ENCODE peak calls at places on chromosomes 16 and 17, in five cellular contexts. One of them, this sample, is unnamed. For H3K4me1, the result is how much of the 10 kb centered on the place peaks cover.

GRCh38 chr17:41301916-41302901 is at the start of gene KRTAP29-1:
- DNase-seq in left lung: no peak
- DNase-seq in mammary epithelial cell: no peak
- DNase-seq in right atrium auricular region: no peak
- DNase-seq in heart right ventricle: peak
- DNase-seq in this sample: no peak

GRCh38 chr17:28446716-28447395 is 26.6 kb upstream of the SLC13A2 start:
- DNase-seq in left lung: no peak
- DNase-seq in mammary epithelial cell: peak
- DNase-seq in right atrium auricular region: no peak
- DNase-seq in heart right ventricle: no peak
- DNase-seq in this sample: peak

GRCh38 chr17:53571342-53571741 is 251.4 kb upstream of the KIF2B start:
- DNase-seq in left lung: no peak
- DNase-seq in mammary epithelial cell: no peak
- DNase-seq in right atrium auricular region: no peak
- DNase-seq in heart right ventricle: no peak
- DNase-seq in this sample: no peak

GRCh38 chr17:79883202-79883601 is 44.0 kb upstream of the CBX4 start:
- DNase-seq in left lung: no peak
- DNase-seq in mammary epithelial cell: no peak
- DNase-seq in right atrium auricular region: no peak
- DNase-seq in heart right ventricle: no peak
- DNase-seq in this sample: no peak

GRCh38 chr17:47305302-47305923 is 18.3 kb upstream of the EFCAB13 start:
- DNase-seq in left lung: no peak
- DNase-seq in mammary epithelial cell: peak
- DNase-seq in right atrium auricular region: no peak
- DNase-seq in heart right ventricle: no peak
- DNase-seq in this sample: peak

GRCh38 chr17:77914440-77915254 is 43.9 kb upstream of the TNRC6C start:
- DNase-seq in left lung: no peak
- DNase-seq in mammary epithelial cell: no peak
- DNase-seq in right atrium auricular region: no peak
- DNase-seq in heart right ventricle: no peak
- DNase-seq in this sample: no peak

GRCh38 chr17:67272312-67273050 is 27.5 kb upstream of the HELZ start:
- DNase-seq in left lung: no peak
- DNase-seq in mammary epithelial cell: no peak
- DNase-seq in right atrium auricular region: no peak
- DNase-seq in heart right ventricle: no peak
- DNase-seq in this sample: no peak

GRCh38 chr16:73771676-73772075 is 524.9 kb upstream of the PSMD7 start:
- DNase-seq in left lung: no peak
- DNase-seq in mammary epithelial cell: no peak
- DNase-seq in right atrium auricular region: no peak
- DNase-seq in heart right ventricle: no peak
- DNase-seq in this sample: no peak

GRCh38 chr16:52366997-52367396 is 179.9 kb downstream of the TOX3 start:
- DNase-seq in left lung: no peak
- DNase-seq in mammary epithelial cell: no peak
- DNase-seq in right atrium auricular region: no peak
- DNase-seq in heart right ventricle: no peak
- DNase-seq in this sample: no peak

GRCh38 chr16:2385441-2385840 is 43.8 kb upstream of the CCNF start:
- DNase-seq in left lung: no peak
- DNase-seq in mammary epithelial cell: peak
- DNase-seq in right atrium auricular region: no peak
- DNase-seq in heart right ventricle: no peak
- DNase-seq in this sample: peak

GRCh38 chr16:17070882-17071592 is 399.7 kb downstream of the XYLT1 start:
- DNase-seq in left lung: no peak
- DNase-seq in mammary epithelial cell: peak
- DNase-seq in right atrium auricular region: no peak
- DNase-seq in heart right ventricle: no peak
- DNase-seq in this sample: peak

GRCh38 chr17:3750926-3751325 is 27.2 kb downstream of the HASPIN start:
- DNase-seq in left lung: no peak
- DNase-seq in mammary epithelial cell: no peak
- DNase-seq in right atrium auricular region: no peak
- DNase-seq in heart right ventricle: no peak
- DNase-seq in this sample: no peak

GRCh38 chr17:65198653-65199382 is 61.6 kb downstream of the RGS9 start:
- DNase-seq in left lung: no peak
- DNase-seq in mammary epithelial cell: peak
- DNase-seq in right atrium auricular region: no peak
- DNase-seq in heart right ventricle: no peak
- DNase-seq in this sample: peak

GRCh38 chr16:15682105-15682570 is 32.1 kb downstream of the NDE1 start:
- DNase-seq in left lung: no peak
- DNase-seq in mammary epithelial cell: peak
- DNase-seq in right atrium auricular region: peak
- DNase-seq in heart right ventricle: no peak
- DNase-seq in this sample: peak

GRCh38 chr17:38605230-38605851 is 411 bp downstream of the SRCIN1 start:
- DNase-seq in left lung: peak
- DNase-seq in mammary epithelial cell: no peak
- DNase-seq in right atrium auricular region: no peak
- DNase-seq in heart right ventricle: no peak
- DNase-seq in this sample: no peak

GRCh38 chr16:79451196-79451816 is 149.2 kb downstream of the MAF start:
- DNase-seq in left lung: no peak
- DNase-seq in mammary epithelial cell: no peak
- DNase-seq in right atrium auricular region: no peak
- DNase-seq in heart right ventricle: no peak
- DNase-seq in this sample: no peak

GRCh38 chr16:31145398-31145990 is 4.4 kb downstream of the PRSS36 start:
- DNase-seq in left lung: peak
- DNase-seq in mammary epithelial cell: no peak
- DNase-seq in right atrium auricular region: no peak
- DNase-seq in heart right ventricle: no peak
- DNase-seq in this sample: no peak

GRCh38 chr16:66471696-66472393 is 44.8 kb downstream of the BEAN1 start:
- DNase-seq in left lung: no peak
- DNase-seq in mammary epithelial cell: peak
- DNase-seq in right atrium auricular region: no peak
- DNase-seq in heart right ventricle: no peak
- DNase-seq in this sample: peak

GRCh38 chr17:73798111-73798748 is 154.0 kb upstream of the SDK2 start:
- DNase-seq in left lung: no peak
- DNase-seq in mammary epithelial cell: peak
- DNase-seq in right atrium auricular region: no peak
- DNase-seq in heart right ventricle: no peak
- DNase-seq in this sample: peak

GRCh38 chr17:61839300-61839786 is 24.0 kb downstream of the BRIP1 start:
- DNase-seq in left lung: no peak
- DNase-seq in mammary epithelial cell: no peak
- DNase-seq in right atrium auricular region: no peak
- DNase-seq in heart right ventricle: no peak
- DNase-seq in this sample: no peak

GRCh38 chr17:67212231-67212630 is 32.8 kb downstream of the HELZ start:
- DNase-seq in left lung: no peak
- DNase-seq in mammary epithelial cell: no peak
- DNase-seq in right atrium auricular region: no peak
- DNase-seq in heart right ventricle: no peak
- DNase-seq in this sample: no peak

GRCh38 chr17:40224707-40225092 is 5.6 kb downstream of the WIPF2 start:
- DNase-seq in left lung: no peak
- DNase-seq in mammary epithelial cell: no peak
- DNase-seq in right atrium auricular region: peak
- DNase-seq in heart right ventricle: no peak
- DNase-seq in this sample: no peak

GRCh38 chr16:14400285-14400977 is 229.6 kb downstream of the PARN start:
- DNase-seq in left lung: peak
- DNase-seq in mammary epithelial cell: no peak
- DNase-seq in right atrium auricular region: no peak
- DNase-seq in heart right ventricle: no peak
- DNase-seq in this sample: peak

DNA sequence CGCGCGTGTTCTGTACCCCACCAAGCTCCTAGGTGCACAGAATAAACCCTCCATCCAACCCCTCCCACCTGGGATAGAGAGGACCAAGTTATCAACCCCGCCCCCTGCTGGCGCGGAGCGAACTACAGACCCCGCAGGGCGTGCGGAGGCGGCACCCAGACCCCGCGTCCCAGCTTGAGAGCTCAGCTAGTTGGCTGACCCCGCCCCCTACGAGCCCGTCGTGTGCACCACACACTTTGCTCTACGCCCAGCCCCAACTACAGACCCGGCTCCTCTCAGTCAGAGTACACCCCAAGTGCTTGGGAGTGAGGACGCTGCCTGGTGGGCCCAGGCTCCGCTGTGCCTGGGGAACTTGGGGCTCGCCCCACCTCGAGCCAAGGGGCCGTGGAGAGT is 1.5 kb downstream of the GRIN2A start:
- DNase-seq in left lung: peak
- DNase-seq in mammary epithelial cell: no peak
- DNase-seq in right atrium auricular region: no peak
- DNase-seq in heart right ventricle: peak
- DNase-seq in this sample: no peak
- TF ChIP-seq CTCF in left lung: no peak
- TF ChIP-seq CTCF in mammary epithelial cell: no peak
- TF ChIP-seq CTCF in right atrium auricular region: no peak
- TF ChIP-seq CTCF in heart right ventricle: no peak
- TF ChIP-seq CTCF in this sample: peak

GRCh38 chr17:76530489-76530814 is 7.1 kb downstream of the CYGB start:
- DNase-seq in left lung: no peak
- DNase-seq in mammary epithelial cell: peak
- DNase-seq in right atrium auricular region: no peak
- DNase-seq in heart right ventricle: no peak
- DNase-seq in this sample: no peak

GRCh38 chr17:76528528-76529223 is 8.8 kb downstream of the CYGB start:
- DNase-seq in left lung: no peak
- DNase-seq in mammary epithelial cell: no peak
- DNase-seq in right atrium auricular region: peak
- DNase-seq in heart right ventricle: peak
- DNase-seq in this sample: no peak

GRCh38 chr17:76529224-76529642 is 8.3 kb downstream of the CYGB start:
- DNase-seq in left lung: no peak
- DNase-seq in mammary epithelial cell: peak
- DNase-seq in right atrium auricular region: peak
- DNase-seq in heart right ventricle: peak
- DNase-seq in this sample: peak

GRCh38 chr17:76530826-76531500 is 6.5 kb downstream of the CYGB start:
- DNase-seq in left lung: no peak
- DNase-seq in mammary epithelial cell: no peak
- DNase-seq in right atrium auricular region: no peak
- DNase-seq in heart right ventricle: peak
- DNase-seq in this sample: no peak

GRCh38 chr17:76529643-76530488 is 7.6 kb downstream of the CYGB start:
- DNase-seq in left lung: no peak
- DNase-seq in mammary epithelial cell: peak
- DNase-seq in right atrium auricular region: peak
- DNase-seq in heart right ventricle: peak
- DNase-seq in this sample: peak
- H3K4me1 ChIP-seq in left lung: half or more
- H3K4me1 ChIP-seq in mammary epithelial cell: half or more
- H3K4me1 ChIP-seq in right atrium auricular region: under half
- H3K4me1 ChIP-seq in heart right ventricle: half or more
- H3K4me1 ChIP-seq in this sample: under half

DNA sequence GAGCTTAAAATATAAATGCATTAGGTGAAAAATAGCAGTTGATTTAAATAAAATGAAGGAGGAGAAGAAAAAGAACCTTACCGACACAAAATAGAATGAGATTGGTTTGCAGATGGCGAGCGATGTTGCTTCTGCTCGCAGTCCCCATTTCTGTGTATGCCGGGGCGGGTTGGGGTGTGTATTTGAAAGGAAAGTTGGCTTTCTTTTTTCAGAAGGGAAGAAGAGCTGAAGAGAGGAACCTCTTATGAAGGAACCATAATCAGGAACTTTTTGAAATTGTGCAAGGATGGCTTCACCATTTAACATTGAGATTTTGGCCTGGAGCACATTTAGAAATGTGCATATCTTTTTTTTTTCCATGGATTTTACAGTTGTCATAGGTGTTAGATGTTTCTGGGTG is at the start of gene IGSF6:
- DNase-seq in left lung: no peak
- DNase-seq in mammary epithelial cell: no peak
- DNase-seq in right atrium auricular region: no peak
- DNase-seq in heart right ventricle: no peak
- DNase-seq in this sample: no peak
- H3K27ac ChIP-seq in left lung: peak
- H3K27ac ChIP-seq in mammary epithelial cell: no peak
- H3K27ac ChIP-seq in right atrium auricular region: no peak
- H3K27ac ChIP-seq in heart right ventricle: peak
- H3K27ac ChIP-seq in this sample: no peak

GRCh38 chr16:88558457-88559442 is 11.5 kb upstream of the ZC3H18 start:
- DNase-seq in left lung: no peak
- DNase-seq in mammary epithelial cell: peak
- DNase-seq in right atrium auricular region: peak
- DNase-seq in heart right ventricle: peak
- DNase-seq in this sample: peak
- TF ChIP-seq CTCF in left lung: peak
- TF ChIP-seq CTCF in mammary epithelial cell: peak
- TF ChIP-seq CTCF in right atrium auricular region: peak
- TF ChIP-seq CTCF in heart right ventricle: peak
- TF ChIP-seq CTCF in this sample: peak

GRCh38 chr17:81142301-81143199 is 22.8 kb upstream of the PVALEF start:
- DNase-seq in left lung: no peak
- DNase-seq in mammary epithelial cell: peak
- DNase-seq in right atrium auricular region: peak
- DNase-seq in heart right ventricle: peak
- DNase-seq in this sample: peak
- H3K4me1 ChIP-seq in left lung: under half
- H3K4me1 ChIP-seq in mammary epithelial cell: under half
- H3K4me1 ChIP-seq in right atrium auricular region: under half
- H3K4me1 ChIP-seq in heart right ventricle: under half
- H3K4me1 ChIP-seq in this sample: under half

GRCh38 chr16:4391635-4392381 is 20.2 kb downstream of the VASN start:
- DNase-seq in left lung: no peak
- DNase-seq in mammary epithelial cell: no peak
- DNase-seq in right atrium auricular region: no peak
- DNase-seq in heart right ventricle: no peak
- DNase-seq in this sample: no peak

GRCh38 chr16:4390266-4391260 is 18.9 kb downstream of the VASN start:
- DNase-seq in left lung: no peak
- DNase-seq in mammary epithelial cell: no peak
- DNase-seq in right atrium auricular region: no peak
- DNase-seq in heart right ventricle: no peak
- DNase-seq in this sample: no peak

GRCh38 chr16:4395055-4395726 is 21.2 kb downstream of the CORO7 start:
- DNase-seq in left lung: no peak
- DNase-seq in mammary epithelial cell: no peak
- DNase-seq in right atrium auricular region: no peak
- DNase-seq in heart right ventricle: no peak
- DNase-seq in this sample: no peak

GRCh38 chr16:4393243-4393606 is 21.6 kb downstream of the VASN start:
- DNase-seq in left lung: no peak
- DNase-seq in mammary epithelial cell: peak
- DNase-seq in right atrium auricular region: no peak
- DNase-seq in heart right ventricle: no peak
- DNase-seq in this sample: no peak

GRCh38 chr16:4392382-4393242 is 21.0 kb downstream of the VASN start:
- DNase-seq in left lung: no peak
- DNase-seq in mammary epithelial cell: peak
- DNase-seq in right atrium auricular region: no peak
- DNase-seq in heart right ventricle: no peak
- DNase-seq in this sample: peak
- H3K27ac ChIP-seq in left lung: peak
- H3K27ac ChIP-seq in mammary epithelial cell: peak
- H3K27ac ChIP-seq in right atrium auricular region: peak
- H3K27ac ChIP-seq in heart right ventricle: peak
- H3K27ac ChIP-seq in this sample: no peak